ENCODE peak calls at places on chromosomes 16 and 17, in ten cellular contexts. D is transverse colon, G is body of pancreas, X is tibial nerve, Q is prostate gland, R is stomach, H is esophagus muscularis mucosa, A is vagina, E is heart left ventricle, T is right lobe of liver. M is an unnamed sample. For H3K4me1, the result is how much of the 10 kb centered on the place peaks cover.

GRCh38 chr16:48013476-48013875 is 142.3 kb downstream of the ABCC12 start:
- DNase-seq in R (no peak), G (no peak), H (peak), T (no peak), X (no peak), E (no peak), Q (no peak), A (peak), D (no peak), M (no peak)

GRCh38 chr17:3668279-3669084 is at the start of the genes EMC6 and TAX1BP3:
- DNase-seq in D (peak), G (peak), Q (peak), T (peak), H (peak), E (peak), X (peak), A (peak), R (peak), M (peak)

GRCh38 chr16:72847187-72848044 is 200.5 kb downstream of the ZFHX3 start:
- DNase-seq in R (no peak), D (no peak), E (no peak), A (no peak), G (no peak), T (no peak), X (no peak), H (no peak), Q (no peak), M (no peak)

GRCh38 chr16:999677-1000076 is 18.1 kb downstream of the SOX8 start:
- DNase-seq in D (no peak), H (no peak), G (no peak), E (no peak), A (no peak), R (no peak), T (no peak), Q (no peak), X (no peak), M (no peak)

GRCh38 chr16:17773698-17774101 is 302.9 kb upstream of the XYLT1 start:
- DNase-seq in T (no peak), E (no peak), A (no peak), Q (peak), G (no peak), R (no peak), H (no peak), D (no peak), X (peak), M (no peak)

GRCh38 chr17:22337467-22337866 is 645.1 kb downstream of the KCNJ18 start:
- DNase-seq in Q (no peak), H (no peak), D (no peak), A (no peak), G (no peak), X (no peak), T (no peak), E (no peak), R (no peak), M (no peak)

GRCh38 chr17:19647697-19648474 is 665 bp upstream of the ALDH3A2 start:
- DNase-seq in G (peak), X (peak), Q (peak), R (peak), D (peak), E (peak), A (peak), T (peak), H (peak), M (peak)

GRCh38 chr17:80862341-80862969 is 129.2 kb upstream of the CHMP6 start:
- DNase-seq in H (no peak), G (no peak), A (no peak), D (peak), T (no peak), E (no peak), R (no peak), X (no peak), Q (no peak), M (no peak)

GRCh38 chr16:22232277-22233049 is 26.4 kb downstream of the EEF2K start:
- DNase-seq in H (no peak), G (peak), A (no peak), R (peak), E (no peak), T (peak), Q (peak), X (no peak), D (peak), M (no peak)

GRCh38 chr16:85169333-85170065 is 57.2 kb upstream of the CIBAR2 start:
- DNase-seq in X (no peak), Q (no peak), D (no peak), T (no peak), R (no peak), A (no peak), G (no peak), H (no peak), E (no peak), M (no peak)

GRCh38 chr16:78428193-78428592 is 328.7 kb downstream of the WWOX start:
- DNase-seq in R (no peak), E (no peak), G (no peak), H (no peak), Q (no peak), A (no peak), X (no peak), T (no peak), D (no peak), M (no peak)

GRCh38 chr16:12120331-12120981 is 143.9 kb downstream of the SNX29 start:
- DNase-seq in R (no peak), T (no peak), A (no peak), D (peak), X (peak), Q (no peak), G (peak), H (no peak), E (peak), M (no peak)

GRCh38 chr16:3902731-3903130 is 22.2 kb upstream of the CREBBP start:
- DNase-seq in G (no peak), E (no peak), X (no peak), H (no peak), T (no peak), A (no peak), R (no peak), Q (no peak), D (no peak), M (no peak)

GRCh38 chr17:2594657-2595085 is 1.2 kb downstream of the PAFAH1B1 start:
- DNase-seq in D (no peak), G (no peak), X (no peak), A (no peak), H (no peak), Q (no peak), R (no peak), E (no peak), T (no peak), M (no peak)

GRCh38 chr16:1447965-1448364 is 3.6 kb upstream of the CCDC154 start:
- DNase-seq in T (no peak), X (no peak), G (no peak), H (no peak), E (no peak), A (no peak), Q (no peak), R (no peak), D (no peak), M (no peak)

GRCh38 chr16:66844342-66845079 is at the start of gene CA7:
- DNase-seq in Q (no peak), X (no peak), D (no peak), E (no peak), A (no peak), T (no peak), R (no peak), H (no peak), G (no peak), M (peak)

GRCh38 chr16:50259334-50260205 is 6.8 kb upstream of the ADCY7 start:
- DNase-seq in Q (no peak), R (peak), G (peak), T (no peak), H (no peak), X (peak), E (peak), A (no peak), D (peak), M (no peak)

GRCh38 chr16:57999366-57999970 is 1.0 kb downstream of the ZNF319 start:
- DNase-seq in X (no peak), T (no peak), Q (no peak), D (no peak), H (no peak), R (no peak), G (no peak), E (no peak), A (no peak), M (no peak)

GRCh38 chr16:56450275-56450889 is 750 bp downstream of the NUDT21 start:
- DNase-seq in E (no peak), R (no peak), G (no peak), A (no peak), X (no peak), D (no peak), H (no peak), Q (no peak), T (no peak), M (no peak)

GRCh38 chr16:19858006-19858653 is 26.5 kb downstream of the GPRC5B start:
- DNase-seq in T (no peak), E (no peak), G (no peak), D (no peak), H (no peak), R (no peak), X (no peak), Q (no peak), A (no peak), M (no peak)

GRCh38 chr16:76376988-76377387 is 99.8 kb downstream of the CNTNAP4 start:
- DNase-seq in G (no peak), H (no peak), Q (no peak), R (no peak), T (no peak), A (no peak), D (no peak), E (no peak), X (no peak), M (no peak)

GRCh38 chr17:3647769-3648540 is 11.4 kb downstream of the CTNS start:
- DNase-seq in H (no peak), R (peak), G (peak), A (no peak), X (peak), T (peak), E (no peak), D (peak), Q (peak), M (peak)

GRCh38 chr17:4162366-4162765 is 19.4 kb downstream of the CYB5D2 start:
- DNase-seq in G (no peak), T (no peak), A (no peak), X (no peak), H (no peak), E (no peak), Q (no peak), D (no peak), R (no peak), M (no peak)

GRCh38 chr17:81285179-81285878 is 9.8 kb downstream of the SLC38A10 start:
- DNase-seq in E (peak), R (peak), H (peak), D (peak), A (no peak), T (peak), Q (no peak), X (peak), G (peak), M (peak)

GRCh38 chr16:80277182-80277581 is 263.6 kb upstream of the DYNLRB2 start:
- DNase-seq in D (no peak), A (no peak), Q (no peak), R (no peak), X (no peak), H (no peak), G (no peak), E (no peak), T (no peak), M (no peak)

GRCh38 chr17:45394001-45394912 is 38.4 kb downstream of the ARHGAP27 start:
- DNase-seq in X (no peak), Q (no peak), H (no peak), A (no peak), R (no peak), G (no peak), E (no peak), D (no peak), T (no peak), M (no peak)

GRCh38 chr17:2177235-2177811 is 122.4 kb downstream of the HIC1 start:
- DNase-seq in Q (peak), X (no peak), H (no peak), A (no peak), G (no peak), T (no peak), R (no peak), E (no peak), D (no peak), M (peak)

GRCh38 chr17:42518755-42519545 is 17.1 kb upstream of the NAGLU start:
- DNase-seq in R (peak), E (peak), X (peak), G (peak), H (no peak), Q (no peak), T (no peak), D (peak), A (no peak), M (peak)

GRCh38 chr17:73550561-73550960 is 93.7 kb downstream of the SDK2 start:
- DNase-seq in H (no peak), A (no peak), E (no peak), X (no peak), Q (no peak), G (no peak), D (no peak), R (no peak), T (no peak), M (no peak)

GRCh38 chr16:22220714-22221113 is 14.6 kb downstream of the EEF2K start:
- DNase-seq in A (no peak), X (no peak), G (no peak), T (peak), E (peak), H (no peak), D (no peak), Q (peak), R (peak), M (no peak)

GRCh38 chr17:4728124-4728523 is 3.1 kb upstream of the MED11 start:
- DNase-seq in D (no peak), H (no peak), R (peak), E (no peak), X (no peak), A (no peak), Q (no peak), T (no peak), G (peak), M (no peak)

GRCh38 chr17:32496348-32497078 is 9.7 kb downstream of the CDK5R1 start:
- DNase-seq in X (no peak), D (no peak), A (no peak), E (no peak), R (no peak), G (no peak), T (no peak), H (no peak), Q (no peak), M (no peak)
- H3K4me3 ChIP-seq in X (no peak), D (no peak), A (no peak), E (no peak), R (no peak), G (no peak), T (no peak), H (no peak), Q (no peak), M (no peak)

GRCh38 chr17:18314731-18315497 is at the start of the genes SMCR8 and TOP3A:
- DNase-seq in E (peak), A (peak), R (peak), Q (peak), D (peak), X (peak), G (peak), T (peak), H (peak), M (peak)
- TF ChIP-seq POLR2A in E (no peak), A (peak), R (no peak), Q (peak), D (peak), X (peak), G (peak), T (peak), H (no peak), M (no peak)

GRCh38 chr17:66436643-66437042 is 134.2 kb downstream of the PRKCA start:
- DNase-seq in E (no peak), G (no peak), R (no peak), D (no peak), Q (no peak), A (no peak), T (no peak), H (no peak), X (no peak), M (no peak)
- H3K4me1 ChIP-seq in E (under half), G (under half), R (under half), D (under half), Q (under half), A (under half), T (under half), H (under half), X (under half), M (under half)

GRCh38 chr17:75525806-75526554 is 483 bp downstream of the LLGL2 start:
- DNase-seq in H (no peak), G (peak), T (peak), R (peak), A (no peak), D (peak), Q (no peak), E (no peak), X (no peak), M (no peak)

GRCh38 chr17:75524971-75525805 is at the start of gene LLGL2:
- DNase-seq in H (no peak), T (peak), E (peak), Q (peak), A (no peak), R (peak), G (peak), X (no peak), D (peak), M (peak)

GRCh38 chr17:75523647-75524046 is 1.9 kb upstream of the LLGL2 start:
- DNase-seq in X (no peak), R (no peak), T (peak), D (no peak), E (no peak), A (no peak), Q (no peak), H (no peak), G (no peak), M (no peak)

GRCh38 chr17:75524269-75524970 is 1.1 kb upstream of the LLGL2 start:
- DNase-seq in G (no peak), H (no peak), T (peak), X (no peak), E (no peak), Q (no peak), R (no peak), A (no peak), D (no peak), M (no peak)

GRCh38 chr17:75526555-75527270 is 1.2 kb downstream of the LLGL2 start:
- DNase-seq in G (peak), D (peak), Q (no peak), H (no peak), A (no peak), T (no peak), X (no peak), R (peak), E (no peak), M (no peak)
- H3K4me3 ChIP-seq in G (peak), D (peak), Q (peak), H (peak), A (peak), T (peak), X (peak), R (peak), E (peak), M (no peak)

GRCh38 chr16:69033550-69033949 is 71.9 kb upstream of the HAS3 start:
- DNase-seq in E (peak), T (no peak), A (no peak), Q (no peak), G (no peak), X (no peak), D (no peak), R (no peak), H (no peak), M (no peak)
- TF ChIP-seq POLR2A in E (no peak), T (no peak), A (no peak), Q (no peak), G (no peak), X (no peak), D (no peak), R (no peak), H (no peak), M (no peak)

GRCh38 chr16:81785138-81785924 is 6.2 kb downstream of the PLCG2 start:
- DNase-seq in Q (no peak), R (no peak), A (no peak), H (no peak), G (no peak), T (no peak), E (no peak), X (no peak), D (peak), M (no peak)

GRCh38 chr16:81786868-81787267 is 7.8 kb downstream of the PLCG2 start:
- DNase-seq in E (no peak), X (no peak), G (no peak), T (no peak), R (no peak), Q (no peak), A (no peak), D (no peak), H (no peak), M (no peak)

GRCh38 chr16:81786321-81786720 is 7.2 kb downstream of the PLCG2 start:
- DNase-seq in G (no peak), X (no peak), Q (no peak), T (no peak), E (no peak), D (no peak), A (no peak), H (no peak), R (no peak), M (no peak)

GRCh38 chr16:81787659-81788058 is 8.6 kb downstream of the PLCG2 start:
- DNase-seq in A (no peak), E (no peak), T (no peak), Q (no peak), X (no peak), H (no peak), R (no peak), D (no peak), G (no peak), M (no peak)

DNA sequence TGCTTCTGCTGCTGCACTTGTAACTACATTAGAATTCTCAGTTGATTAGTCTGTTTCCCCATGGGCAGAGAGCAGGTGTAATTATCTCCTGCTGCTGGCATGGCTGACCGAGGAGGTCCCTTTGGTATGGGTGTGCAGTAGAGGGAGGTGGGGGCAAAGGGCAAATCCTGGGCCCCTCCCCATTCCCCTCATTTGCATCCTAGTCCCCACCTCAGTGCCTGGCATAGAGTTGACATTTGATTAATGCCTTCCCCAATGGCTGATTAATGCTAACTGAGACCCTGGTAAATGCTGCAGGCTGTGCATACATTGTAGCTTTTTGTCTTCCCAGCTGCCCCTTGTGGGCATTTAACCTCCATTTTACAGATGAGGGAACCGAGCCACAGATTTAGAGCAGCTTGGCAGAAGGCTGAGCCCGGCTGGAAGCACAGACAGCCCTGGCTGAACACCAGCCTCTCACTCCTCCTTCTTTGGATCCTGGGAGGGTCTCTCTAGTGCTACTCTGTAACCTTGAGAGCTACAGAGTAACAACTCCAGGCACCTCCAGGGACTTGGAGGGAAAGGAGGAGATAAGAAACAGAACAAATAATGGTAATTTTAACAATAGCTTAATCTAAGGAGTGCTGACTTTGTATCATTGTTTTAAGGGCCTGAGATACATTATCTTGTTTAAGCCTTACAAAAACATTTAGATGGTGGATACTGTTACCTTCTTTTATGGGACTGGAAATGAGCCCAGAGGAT is 5.1 kb downstream of the PLCG2 start:
- DNase-seq in X (no peak), D (peak), E (no peak), R (no peak), T (no peak), A (no peak), H (no peak), G (no peak), Q (no peak), M (no peak)
- H3K4me1 ChIP-seq in X (under half), D (under half), E (under half), R (under half), T (under half), A (under half), H (under half), G (under half), Q (under half), M (under half)